ENCODE peak calls at places on chromosomes 7 and 10, in eight cellular contexts. C is fibroblast of pulmonary artery, X is GM12865, F is neural crest cell, G is HepG2, K is PC-3, Z is keratinocyte, Y is epithelial cell of esophagus. I is an unnamed sample.

GRCh38 chr7:115731796-115732471 is 298.6 kb downstream of the TFEC start:
- DNase-seq in C (no peak), X (no peak), F (no peak), G (no peak), K (no peak), Z (no peak), Y (no peak), I (no peak)

GRCh38 chr7:154530136-154530535 is 472.8 kb downstream of the PAXIP1 start:
- DNase-seq in C (no peak), X (no peak), F (no peak), G (no peak), K (no peak), Z (no peak), Y (no peak), I (no peak)

GRCh38 chr10:132855889-132856288 is 69.9 kb upstream of the NKX6-2 start:
- DNase-seq in C (no peak), X (no peak), F (no peak), G (no peak), K (no peak), Z (no peak), Y (no peak), I (no peak)

GRCh38 chr10:106816318-106817085 is 348.0 kb downstream of the SORCS1 start:
- DNase-seq in C (no peak), X (no peak), F (no peak), G (no peak), K (no peak), Z (no peak), Y (no peak), I (no peak)

GRCh38 chr7:153397459-153397858 is 637.9 kb downstream of the ACTR3B start:
- DNase-seq in C (no peak), X (no peak), F (no peak), G (no peak), K (no peak), Z (no peak), Y (no peak), I (no peak)

GRCh38 chr7:23714579-23714978 is 4.6 kb downstream of the STK31 start:
- DNase-seq in C (no peak), X (no peak), F (no peak), G (no peak), K (no peak), Z (no peak), Y (no peak), I (no peak)

GRCh38 chr7:135414850-135415439 is 95.0 kb downstream of the CNOT4 start:
- DNase-seq in C (peak; percentile 79), X (peak; percentile 69), F (peak; percentile 2), G (peak; percentile 74), K (peak; percentile 70), Z (no peak), Y (peak; percentile 67), I (no peak)

GRCh38 chr7:27897001-27897400 is 157.0 kb downstream of the TAX1BP1 start:
- DNase-seq in C (no peak), X (no peak), F (no peak), G (no peak), K (no peak), Z (no peak), Y (peak; percentile 27), I (no peak)

GRCh38 chr10:17088118-17088806 is 41.3 kb downstream of the CUBN start:
- DNase-seq in C (peak; percentile 45), X (no peak), F (no peak), G (peak; percentile 9), K (peak; percentile 66), Z (no peak), Y (peak; percentile 90), I (no peak)

GRCh38 chr10:986881-987634 is 1.2 kb upstream of the GTPBP4 start:
- DNase-seq in C (peak; percentile 57), X (no peak), F (no peak), G (no peak), K (peak; percentile 42), Z (no peak), Y (peak; percentile 41), I (no peak)

GRCh38 chr7:144515430-144515829 is 111.9 kb upstream of the NOBOX start:
- DNase-seq in C (no peak), X (no peak), F (no peak), G (no peak), K (no peak), Z (no peak), Y (no peak), I (no peak)
- TF ChIP-seq CTCF in C (no peak), X (no peak), F (no peak), G (no peak), K (no peak), Z (no peak), Y (no peak), I (no peak)

GRCh38 chr10:129929343-129930297 is 34.5 kb downstream of the EBF3 start:
- DNase-seq in C (no peak), X (no peak), F (no peak), G (no peak), K (no peak), Z (no peak), Y (peak; percentile 3), I (no peak)
- TF ChIP-seq CTCF in C (peak; percentile 13), X (no peak), F (peak; percentile 42), G (peak; percentile 23), K (no peak), Z (no peak), Y (no peak), I (no peak)

GRCh38 chr10:113459672-113460280 is 93.1 kb upstream of the HABP2 start:
- DNase-seq in C (no peak), X (no peak), F (no peak), G (no peak), K (no peak), Z (no peak), Y (no peak), I (no peak)
- TF ChIP-seq CTCF in C (no peak), X (no peak), F (no peak), G (no peak), K (no peak), Z (no peak), Y (no peak), I (no peak)

GRCh38 chr7:55568613-55569268 is 3.6 kb downstream of the VOPP1 start:
- DNase-seq in C (peak; percentile 38), X (peak; percentile 52), F (no peak), G (no peak), K (no peak), Z (no peak), Y (no peak), I (no peak)
- TF ChIP-seq CTCF in C (peak; percentile 12), X (no peak), F (no peak), G (no peak), K (no peak), Z (no peak), Y (no peak), I (no peak)

GRCh38 chr10:101297901-101298451 is 56.0 kb upstream of the BTRC start:
- DNase-seq in C (peak; percentile 64), X (peak; percentile 68), F (peak; percentile 87), G (no peak), K (peak; percentile 57), Z (no peak), Y (peak; percentile 73), I (peak; percentile 56)
- TF ChIP-seq CTCF in C (peak; percentile 92), X (peak; percentile 95), F (peak; percentile 91), G (peak; percentile 66), K (peak; percentile 77), Z (peak; percentile 84), Y (peak; percentile 94), I (peak; percentile 98)

GRCh38 chr10:96770987-96771386 is 50.7 kb upstream of the PIK3AP1 start:
- DNase-seq in C (no peak), X (no peak), F (no peak), G (no peak), K (no peak), Z (no peak), Y (no peak), I (no peak)

GRCh38 chr10:96764345-96764744 is 44.0 kb upstream of the PIK3AP1 start:
- DNase-seq in C (no peak), X (peak; percentile 19), F (no peak), G (no peak), K (no peak), Z (no peak), Y (no peak), I (no peak)

GRCh38 chr10:96768136-96768535 is 47.8 kb upstream of the PIK3AP1 start:
- DNase-seq in C (no peak), X (no peak), F (no peak), G (no peak), K (no peak), Z (no peak), Y (no peak), I (no peak)

GRCh38 chr10:96767611-96768010 is 47.3 kb upstream of the PIK3AP1 start:
- DNase-seq in C (peak; percentile 12), X (no peak), F (no peak), G (no peak), K (peak; percentile 41), Z (no peak), Y (peak; percentile 49), I (no peak)

DNA sequence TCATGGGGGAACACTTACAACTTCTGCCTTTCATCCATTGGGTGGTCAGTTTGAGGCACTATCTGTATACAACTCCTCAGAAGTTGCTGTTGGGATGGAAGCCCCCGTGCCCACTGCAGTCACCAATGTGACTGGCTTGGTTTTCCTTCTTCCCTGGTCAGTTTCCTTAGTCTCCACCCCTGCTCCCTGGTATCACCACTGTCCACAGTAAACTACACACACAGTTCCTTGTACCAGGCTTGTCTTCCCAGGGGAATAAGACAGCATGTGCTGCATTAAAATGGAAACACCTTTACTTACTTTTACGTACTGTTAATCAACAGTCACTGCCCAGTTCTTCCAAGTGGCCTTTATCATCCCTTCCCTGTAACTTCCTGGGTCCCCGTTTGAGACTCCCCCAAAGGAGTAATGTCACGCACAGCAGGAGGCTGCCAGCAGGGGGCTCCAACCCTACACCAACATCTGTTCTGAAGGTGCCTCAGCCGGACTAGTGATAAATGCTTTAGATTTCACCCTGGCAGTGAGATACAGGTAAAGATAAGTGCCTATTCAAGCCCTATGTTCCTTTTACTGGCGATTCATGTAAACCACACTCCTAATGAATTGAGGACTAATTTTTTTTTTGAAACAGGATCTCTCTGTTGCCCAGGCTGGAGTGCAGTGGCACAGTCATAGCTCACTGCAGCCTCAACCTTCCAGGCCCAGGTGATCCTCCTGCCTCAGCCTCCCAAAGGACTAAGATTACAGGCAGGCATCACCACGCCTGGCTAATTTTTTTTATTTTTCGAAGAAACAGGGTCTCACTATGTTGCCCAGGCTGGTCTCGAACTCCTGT is 45.3 kb upstream of the PIK3AP1 start:
- DNase-seq in C (peak; percentile 69), X (peak; percentile 81), F (peak; percentile 60), G (peak; percentile 62), K (peak; percentile 66), Z (peak; percentile 25), Y (peak; percentile 71), I (peak; percentile 78)
- TF ChIP-seq CTCF in C (peak; percentile 100), X (peak; percentile 93), F (peak; percentile 76), G (peak; percentile 92), K (peak; percentile 88), Z (peak; percentile 87), Y (peak; percentile 83), I (peak; percentile 92)